ENCODE peak calls at places on chromosomes 4 and X, in ten cellular contexts. Z is CD8-positive, alpha-beta T cell; B is fibroblast of the aortic adventitia; P is T-cell; A is progenitor cell of endocrine pancreas; W is D721Med; S is right cardiac atrium; I is breast epithelium; Y is stimulated activated CD4-positive, alpha-beta T cell treated with anti-CD3 and anti-CD28 coated beads, Interleukin-2, amount 100 ng/mL, for 48 hours; N is KG1. X is an unnamed sample.

GRCh38 chrX:9880237-9880636 is 86.9 kb upstream of the CLDN34 start:
- DNase-seq in Y (no peak), P (no peak), W (no peak), Z (no peak), N (no peak), A (no peak), S (no peak), I (no peak), B (no peak), X (no peak)

GRCh38 chrX:140157611-140158010 is 192.3 kb upstream of the CXorf66 start:
- DNase-seq in P (no peak), Y (no peak), I (no peak), N (no peak), W (no peak), S (no peak), B (peak; percentile 93), Z (no peak), A (no peak), X (no peak)

GRCh38 chrX:150429577-150429976 is 66.5 kb downstream of the MAMLD1 start:
- DNase-seq in B (peak; percentile 77), S (no peak), I (no peak), P (no peak), N (no peak), A (no peak), Z (no peak), Y (no peak), W (no peak), X (no peak)

GRCh38 chrX:84188320-84188834 is 378 bp upstream of the RPS6KA6 start:
- DNase-seq in A (peak; percentile 57), Y (no peak), N (no peak), S (peak; percentile 84), Z (no peak), W (peak; percentile 19), P (no peak), I (peak; percentile 50), B (peak; percentile 40), X (peak; percentile 93)

GRCh38 chr4:71304289-71304850 is 34.5 kb upstream of the SLC4A4 start:
- DNase-seq in A (no peak), S (no peak), P (no peak), B (no peak), N (no peak), Z (no peak), W (no peak), I (no peak), Y (no peak), X (no peak)

GRCh38 chr4:112946127-112946526 is 103.3 kb upstream of the ANK2 start:
- DNase-seq in P (no peak), N (no peak), A (no peak), S (no peak), Z (no peak), I (no peak), B (no peak), W (no peak), Y (no peak), X (no peak)

GRCh38 chr4:8559524-8560264 is 20.5 kb upstream of the GPR78 start:
- DNase-seq in N (no peak), I (no peak), W (no peak), S (no peak), B (no peak), Y (no peak), A (no peak), P (no peak), Z (no peak), X (no peak)

GRCh38 chrX:2576793-2577192 is 76.0 kb upstream of the DHRSX start:
- DNase-seq in W (no peak), P (no peak), S (no peak), N (no peak), Y (no peak), Z (no peak), B (no peak), A (no peak), I (no peak), X (no peak)

GRCh38 chr4:40976343-40976742 is 226.6 kb downstream of the NSUN7 start:
- DNase-seq in W (no peak), Y (no peak), Z (no peak), N (peak; percentile 12), I (no peak), A (no peak), P (no peak), B (peak; percentile 84), S (no peak), X (peak; percentile 56)

GRCh38 chrX:47568656-47569295 is 7.8 kb downstream of the ARAF start:
- DNase-seq in B (no peak), Y (peak; percentile 21), Z (peak; percentile 32), S (no peak), N (no peak), W (no peak), I (no peak), A (no peak), P (peak; percentile 39), X (peak; percentile 6)

GRCh38 chr4:127686656-127687055 is 43.5 kb upstream of the SLC25A31 start:
- DNase-seq in N (no peak), Y (no peak), W (no peak), B (peak; percentile 15), I (no peak), S (no peak), P (no peak), Z (no peak), A (no peak), X (no peak)

GRCh38 chrX:41333744-41333993 is 293 bp upstream of the DDX3X start:
- DNase-seq in W (no peak), A (peak; percentile 40), P (no peak), N (peak; percentile 78), Z (no peak), Y (no peak), I (no peak), S (peak; percentile 88), B (peak; percentile 96), X (peak; percentile 90)

GRCh38 chrX:153637121-153638040 is 9.6 kb upstream of the DUSP9 start:
- DNase-seq in W (no peak), Y (no peak), B (no peak), A (no peak), Z (no peak), S (no peak), I (no peak), N (no peak), P (no peak), X (no peak)

GRCh38 chrX:28349888-28350287 is 237.4 kb upstream of the IL1RAPL1 start:
- DNase-seq in A (no peak), S (no peak), I (no peak), Y (no peak), N (no peak), P (no peak), Z (no peak), B (no peak), W (no peak), X (no peak)

GRCh38 chrX:133249659-133250058 is 31.5 kb upstream of the TFDP3 start:
- DNase-seq in P (no peak), A (no peak), I (no peak), W (no peak), Z (no peak), N (no peak), B (peak; percentile 13), Y (no peak), S (no peak), X (no peak)

GRCh38 chr4:137531121-137531520 is 1.2 kb downstream of the PCDH18 start:
- DNase-seq in Y (no peak), S (peak; percentile 51), P (no peak), N (no peak), W (no peak), I (no peak), A (no peak), B (peak; percentile 84), Z (no peak), X (no peak)

GRCh38 chr4:140130677-140131076 is 23.3 kb downstream of the MAML3 start:
- DNase-seq in A (no peak), B (peak; percentile 47), S (no peak), N (no peak), P (no peak), I (no peak), Z (no peak), W (no peak), Y (no peak), X (no peak)

GRCh38 chr4:72679666-72680065 is 110.6 kb upstream of the ADAMTS3 start:
- DNase-seq in Y (no peak), N (no peak), W (no peak), P (no peak), A (no peak), S (no peak), I (no peak), B (no peak), Z (no peak), X (no peak)

GRCh38 chr4:14399919-14400706 is 602.2 kb upstream of the CPEB2 start:
- DNase-seq in I (no peak), A (no peak), W (no peak), P (no peak), Y (no peak), S (no peak), Z (no peak), N (no peak), B (no peak), X (no peak)

GRCh38 chr4:185915817-185916216 is 103.8 kb upstream of the SORBS2 start:
- DNase-seq in W (no peak), P (no peak), I (no peak), Z (no peak), N (no peak), S (no peak), A (no peak), Y (no peak), B (no peak), X (no peak)

GRCh38 chr4:26015133-26015651 is 101.2 kb downstream of the SMIM20 start:
- DNase-seq in W (no peak), N (no peak), P (no peak), S (peak; percentile 87), I (no peak), Y (no peak), Z (no peak), A (no peak), B (peak; percentile 99), X (no peak)

GRCh38 chr4:17560065-17560673 is 16.8 kb upstream of the LAP3 start:
- DNase-seq in Y (no peak), W (no peak), Z (no peak), B (no peak), A (no peak), P (no peak), S (no peak), I (no peak), N (no peak), X (no peak)

GRCh38 chr4:109298279-109299010 is 4.0 kb downstream of the COL25A1 start:
- DNase-seq in A (no peak), I (no peak), Z (no peak), N (no peak), P (no peak), S (no peak), W (no peak), Y (no peak), B (no peak), X (peak; percentile 0)

GRCh38 chrX:124388562-124388961 is 42.2 kb downstream of the SH2D1A start:
- DNase-seq in I (no peak), W (no peak), P (peak; percentile 43), B (peak; percentile 62), A (peak; percentile 39), S (no peak), Z (peak; percentile 56), N (peak; percentile 28), Y (peak; percentile 43), X (peak; percentile 79)

GRCh38 chr4:128600410-128600809 is 209.1 kb upstream of the JADE1 start:
- DNase-seq in B (peak; percentile 78), I (no peak), N (no peak), Z (no peak), A (no peak), P (no peak), S (peak; percentile 58), Y (no peak), W (no peak), X (no peak)

GRCh38 chrX:40199704-40200103 is 101.9 kb upstream of the BCOR start:
- DNase-seq in I (peak; percentile 52), B (no peak), Z (no peak), W (no peak), S (no peak), A (no peak), N (no peak), P (no peak), Y (no peak), X (no peak)

GRCh38 chr4:183503497-183504063 is 1.3 kb upstream of the ING2 start:
- DNase-seq in N (no peak), S (no peak), B (no peak), Z (no peak), A (no peak), W (no peak), P (no peak), Y (no peak), I (no peak), X (peak; percentile 73)

GRCh38 chrX:12269484-12269883 is 131.2 kb downstream of the FRMPD4 start:
- DNase-seq in I (no peak), N (no peak), A (no peak), S (no peak), P (no peak), Y (no peak), Z (no peak), B (peak; percentile 5), W (no peak), X (peak; percentile 1)